ENCODE peak calls at places on chromosomes 13 and 19, in seven cellular contexts. One of them, this sample, is unnamed.

GRCh38 chr13:112693831-112694497 is 4.1 kb downstream of the ATP11A start:
- DNase-seq in fibroblast of the conjunctiva: peak
- DNase-seq in NCI-H510A treated with DMSO at 0.1 percent for 48 hours: no peak
- DNase-seq in IMR-90: peak
- DNase-seq in HFFc6: peak
- DNase-seq in M059J: peak
- DNase-seq in H7: no peak
- DNase-seq in this sample: no peak

GRCh38 chr13:99956473-99957349 is 14.9 kb downstream of the ZIC5 start:
- DNase-seq in HFFc6: no peak
- DNase-seq in M059J: no peak
- DNase-seq in fibroblast of the conjunctiva: no peak
- DNase-seq in IMR-90: no peak
- DNase-seq in NCI-H510A treated with DMSO at 0.1 percent for 48 hours: no peak
- DNase-seq in H7: peak
- DNase-seq in this sample: peak

GRCh38 chr19:15091918-15092753 is 10.1 kb downstream of the OR1I1 start:
- DNase-seq in H7: peak
- DNase-seq in fibroblast of the conjunctiva: peak
- DNase-seq in NCI-H510A treated with DMSO at 0.1 percent for 48 hours: peak
- DNase-seq in M059J: peak
- DNase-seq in IMR-90: peak
- DNase-seq in HFFc6: peak
- DNase-seq in this sample: peak

GRCh38 chr13:85277753-85278152 is 521.5 kb downstream of the SLITRK6 start:
- DNase-seq in fibroblast of the conjunctiva: no peak
- DNase-seq in NCI-H510A treated with DMSO at 0.1 percent for 48 hours: no peak
- DNase-seq in IMR-90: peak
- DNase-seq in M059J: peak
- DNase-seq in H7: no peak
- DNase-seq in HFFc6: no peak
- DNase-seq in this sample: no peak

GRCh38 chr19:55424518-55424917 is 16.9 kb upstream of the UBE2S start:
- DNase-seq in IMR-90: no peak
- DNase-seq in M059J: no peak
- DNase-seq in NCI-H510A treated with DMSO at 0.1 percent for 48 hours: no peak
- DNase-seq in HFFc6: no peak
- DNase-seq in H7: no peak
- DNase-seq in fibroblast of the conjunctiva: no peak
- DNase-seq in this sample: no peak

GRCh38 chr13:55410398-55411330 is 1730.1 kb upstream of the PRR20A start:
- DNase-seq in NCI-H510A treated with DMSO at 0.1 percent for 48 hours: no peak
- DNase-seq in fibroblast of the conjunctiva: no peak
- DNase-seq in H7: no peak
- DNase-seq in IMR-90: no peak
- DNase-seq in M059J: no peak
- DNase-seq in HFFc6: no peak
- DNase-seq in this sample: no peak

GRCh38 chr19:46802152-46802551 is 13.8 kb upstream of the SLC1A5 start:
- DNase-seq in fibroblast of the conjunctiva: no peak
- DNase-seq in NCI-H510A treated with DMSO at 0.1 percent for 48 hours: no peak
- DNase-seq in IMR-90: no peak
- DNase-seq in HFFc6: no peak
- DNase-seq in H7: peak
- DNase-seq in M059J: no peak
- DNase-seq in this sample: no peak

GRCh38 chr13:112859128-112859816 is 109.7 kb upstream of the MCF2L start:
- DNase-seq in M059J: no peak
- DNase-seq in fibroblast of the conjunctiva: no peak
- DNase-seq in NCI-H510A treated with DMSO at 0.1 percent for 48 hours: no peak
- DNase-seq in HFFc6: no peak
- DNase-seq in H7: no peak
- DNase-seq in IMR-90: no peak
- DNase-seq in this sample: no peak

GRCh38 chr13:112981361-112981905 is 12.4 kb downstream of the MCF2L start:
- DNase-seq in NCI-H510A treated with DMSO at 0.1 percent for 48 hours: no peak
- DNase-seq in IMR-90: no peak
- DNase-seq in H7: peak
- DNase-seq in HFFc6: no peak
- DNase-seq in fibroblast of the conjunctiva: no peak
- DNase-seq in M059J: no peak
- DNase-seq in this sample: no peak

GRCh38 chr13:103282571-103283450 is 216.6 kb upstream of the SLC10A2 start:
- DNase-seq in H7: no peak
- DNase-seq in IMR-90: peak
- DNase-seq in HFFc6: peak
- DNase-seq in NCI-H510A treated with DMSO at 0.1 percent for 48 hours: no peak
- DNase-seq in fibroblast of the conjunctiva: peak
- DNase-seq in M059J: peak
- DNase-seq in this sample: no peak

GRCh38 chr13:102707465-102707864 is 12.6 kb upstream of the METTL21C start:
- DNase-seq in M059J: peak
- DNase-seq in fibroblast of the conjunctiva: peak
- DNase-seq in H7: no peak
- DNase-seq in HFFc6: peak
- DNase-seq in NCI-H510A treated with DMSO at 0.1 percent for 48 hours: peak
- DNase-seq in IMR-90: peak
- DNase-seq in this sample: no peak

GRCh38 chr19:35901854-35902661 is at the start of gene HCST:
- DNase-seq in H7: no peak
- DNase-seq in NCI-H510A treated with DMSO at 0.1 percent for 48 hours: no peak
- DNase-seq in fibroblast of the conjunctiva: no peak
- DNase-seq in HFFc6: peak
- DNase-seq in M059J: peak
- DNase-seq in IMR-90: peak
- DNase-seq in this sample: no peak

GRCh38 chr13:85266771-85267170 is 532.4 kb downstream of the SLITRK6 start:
- DNase-seq in HFFc6: no peak
- DNase-seq in H7: no peak
- DNase-seq in IMR-90: no peak
- DNase-seq in M059J: no peak
- DNase-seq in fibroblast of the conjunctiva: no peak
- DNase-seq in NCI-H510A treated with DMSO at 0.1 percent for 48 hours: no peak
- DNase-seq in this sample: no peak

GRCh38 chr13:81872581-81872980 is 1531.7 kb upstream of the SPRY2 start:
- DNase-seq in HFFc6: no peak
- DNase-seq in M059J: no peak
- DNase-seq in IMR-90: no peak
- DNase-seq in NCI-H510A treated with DMSO at 0.1 percent for 48 hours: no peak
- DNase-seq in fibroblast of the conjunctiva: no peak
- DNase-seq in H7: peak
- DNase-seq in this sample: no peak